ENCODE peak calls at places on chromosomes 7 and 10, in nine cellular contexts. One of them, this sample, is unnamed.

GRCh38 chr7:30366606-30367005 is 82.2 kb downstream of the ZNRF2 start:
- DNase-seq in Panc1: no peak
- DNase-seq in sigmoid colon: no peak
- DNase-seq in endothelial cell of umbilical vein: peak
- DNase-seq in spleen: no peak
- DNase-seq in prostate gland: no peak
- DNase-seq in suprapubic skin: no peak
- DNase-seq in SK-N-SH: no peak
- DNase-seq in HepG2: no peak
- DNase-seq in this sample: no peak

GRCh38 chr7:16491148-16491547 is 25.6 kb upstream of the SOSTDC1 start:
- DNase-seq in Panc1: no peak
- DNase-seq in sigmoid colon: no peak
- DNase-seq in endothelial cell of umbilical vein: no peak
- DNase-seq in spleen: no peak
- DNase-seq in prostate gland: no peak
- DNase-seq in suprapubic skin: no peak
- DNase-seq in SK-N-SH: no peak
- DNase-seq in HepG2: peak
- DNase-seq in this sample: no peak

GRCh38 chr7:91266067-91266930 is 2.1 kb downstream of the FZD1 start:
- DNase-seq in Panc1: no peak
- DNase-seq in sigmoid colon: peak
- DNase-seq in endothelial cell of umbilical vein: no peak
- DNase-seq in spleen: peak
- DNase-seq in prostate gland: peak
- DNase-seq in suprapubic skin: peak
- DNase-seq in SK-N-SH: peak
- DNase-seq in HepG2: no peak
- DNase-seq in this sample: peak

GRCh38 chr10:119297207-119297968 is 90.0 kb downstream of the GRK5 start:
- DNase-seq in Panc1: no peak
- DNase-seq in sigmoid colon: no peak
- DNase-seq in endothelial cell of umbilical vein: no peak
- DNase-seq in spleen: no peak
- DNase-seq in prostate gland: no peak
- DNase-seq in suprapubic skin: no peak
- DNase-seq in SK-N-SH: no peak
- DNase-seq in HepG2: no peak
- DNase-seq in this sample: no peak

GRCh38 chr10:89022734-89023133 is 32.1 kb downstream of the FAS start:
- DNase-seq in Panc1: no peak
- DNase-seq in sigmoid colon: no peak
- DNase-seq in endothelial cell of umbilical vein: no peak
- DNase-seq in spleen: no peak
- DNase-seq in prostate gland: no peak
- DNase-seq in suprapubic skin: no peak
- DNase-seq in SK-N-SH: no peak
- DNase-seq in HepG2: no peak
- DNase-seq in this sample: no peak

GRCh38 chr10:43166879-43167490 is 28.7 kb downstream of the CSGALNACT2 start:
- DNase-seq in Panc1: no peak
- DNase-seq in sigmoid colon: no peak
- DNase-seq in endothelial cell of umbilical vein: no peak
- DNase-seq in spleen: no peak
- DNase-seq in prostate gland: no peak
- DNase-seq in suprapubic skin: no peak
- DNase-seq in SK-N-SH: no peak
- DNase-seq in HepG2: no peak
- DNase-seq in this sample: no peak

GRCh38 chr10:123865350-123865749 is 26.3 kb downstream of the CPXM2 start:
- DNase-seq in Panc1: no peak
- DNase-seq in sigmoid colon: no peak
- DNase-seq in endothelial cell of umbilical vein: no peak
- DNase-seq in spleen: no peak
- DNase-seq in prostate gland: no peak
- DNase-seq in suprapubic skin: no peak
- DNase-seq in SK-N-SH: no peak
- DNase-seq in HepG2: no peak
- DNase-seq in this sample: no peak

GRCh38 chr7:105003875-105004510 is 10.0 kb upstream of the KMT2E start:
- DNase-seq in Panc1: no peak
- DNase-seq in sigmoid colon: no peak
- DNase-seq in endothelial cell of umbilical vein: no peak
- DNase-seq in spleen: no peak
- DNase-seq in prostate gland: no peak
- DNase-seq in suprapubic skin: no peak
- DNase-seq in SK-N-SH: no peak
- DNase-seq in HepG2: no peak
- DNase-seq in this sample: no peak

GRCh38 chr10:48463318-48464003 is 141.4 kb downstream of the ARHGAP22 start:
- DNase-seq in Panc1: no peak
- DNase-seq in sigmoid colon: no peak
- DNase-seq in endothelial cell of umbilical vein: no peak
- DNase-seq in spleen: peak
- DNase-seq in prostate gland: no peak
- DNase-seq in suprapubic skin: peak
- DNase-seq in SK-N-SH: peak
- DNase-seq in HepG2: no peak
- DNase-seq in this sample: no peak

GRCh38 chr10:33381391-33381790 is 46.9 kb upstream of the NRP1 start:
- DNase-seq in Panc1: no peak
- DNase-seq in sigmoid colon: no peak
- DNase-seq in endothelial cell of umbilical vein: no peak
- DNase-seq in spleen: no peak
- DNase-seq in prostate gland: no peak
- DNase-seq in suprapubic skin: no peak
- DNase-seq in SK-N-SH: no peak
- DNase-seq in HepG2: no peak
- DNase-seq in this sample: no peak

GRCh38 chr10:11209810-11210141 is 192.1 kb downstream of the CELF2 start:
- DNase-seq in Panc1: no peak
- DNase-seq in sigmoid colon: no peak
- DNase-seq in endothelial cell of umbilical vein: peak
- DNase-seq in spleen: no peak
- DNase-seq in prostate gland: no peak
- DNase-seq in suprapubic skin: no peak
- DNase-seq in SK-N-SH: no peak
- DNase-seq in HepG2: no peak
- DNase-seq in this sample: no peak

GRCh38 chr7:36278767-36279171 is 110.9 kb upstream of the ANLN start:
- DNase-seq in Panc1: no peak
- DNase-seq in sigmoid colon: peak
- DNase-seq in endothelial cell of umbilical vein: no peak
- DNase-seq in spleen: no peak
- DNase-seq in prostate gland: peak
- DNase-seq in suprapubic skin: no peak
- DNase-seq in SK-N-SH: peak
- DNase-seq in HepG2: no peak
- DNase-seq in this sample: peak

GRCh38 chr10:77504870-77505257 is 132.7 kb downstream of the KCNMA1 start:
- DNase-seq in Panc1: peak
- DNase-seq in sigmoid colon: no peak
- DNase-seq in endothelial cell of umbilical vein: no peak
- DNase-seq in spleen: no peak
- DNase-seq in prostate gland: no peak
- DNase-seq in suprapubic skin: no peak
- DNase-seq in SK-N-SH: no peak
- DNase-seq in HepG2: no peak
- DNase-seq in this sample: no peak

GRCh38 chr7:121288894-121289293 is 39.9 kb upstream of the WNT16 start:
- DNase-seq in Panc1: no peak
- DNase-seq in sigmoid colon: no peak
- DNase-seq in endothelial cell of umbilical vein: no peak
- DNase-seq in spleen: no peak
- DNase-seq in prostate gland: no peak
- DNase-seq in suprapubic skin: no peak
- DNase-seq in SK-N-SH: no peak
- DNase-seq in HepG2: no peak
- DNase-seq in this sample: no peak

GRCh38 chr7:57328457-57328856 is 121.5 kb upstream of the ZNF716 start:
- DNase-seq in Panc1: no peak
- DNase-seq in sigmoid colon: no peak
- DNase-seq in endothelial cell of umbilical vein: no peak
- DNase-seq in spleen: no peak
- DNase-seq in prostate gland: no peak
- DNase-seq in suprapubic skin: no peak
- DNase-seq in SK-N-SH: no peak
- DNase-seq in HepG2: no peak
- DNase-seq in this sample: no peak

GRCh38 chr10:84138478-84139125 is 707 bp upstream of the GHITM start:
- DNase-seq in Panc1: peak
- DNase-seq in sigmoid colon: no peak
- DNase-seq in endothelial cell of umbilical vein: no peak
- DNase-seq in spleen: peak
- DNase-seq in prostate gland: no peak
- DNase-seq in suprapubic skin: no peak
- DNase-seq in SK-N-SH: peak
- DNase-seq in HepG2: no peak
- DNase-seq in this sample: peak

GRCh38 chr10:97612386-97612785 is 20.9 kb downstream of the MORN4 start:
- DNase-seq in Panc1: no peak
- DNase-seq in sigmoid colon: no peak
- DNase-seq in endothelial cell of umbilical vein: peak
- DNase-seq in spleen: no peak
- DNase-seq in prostate gland: peak
- DNase-seq in suprapubic skin: no peak
- DNase-seq in SK-N-SH: peak
- DNase-seq in HepG2: peak
- DNase-seq in this sample: peak

GRCh38 chr10:7350541-7351195 is 60.2 kb downstream of the SFMBT2 start:
- DNase-seq in Panc1: no peak
- DNase-seq in sigmoid colon: no peak
- DNase-seq in endothelial cell of umbilical vein: no peak
- DNase-seq in spleen: no peak
- DNase-seq in prostate gland: no peak
- DNase-seq in suprapubic skin: no peak
- DNase-seq in SK-N-SH: no peak
- DNase-seq in HepG2: no peak
- DNase-seq in this sample: no peak

DNA sequence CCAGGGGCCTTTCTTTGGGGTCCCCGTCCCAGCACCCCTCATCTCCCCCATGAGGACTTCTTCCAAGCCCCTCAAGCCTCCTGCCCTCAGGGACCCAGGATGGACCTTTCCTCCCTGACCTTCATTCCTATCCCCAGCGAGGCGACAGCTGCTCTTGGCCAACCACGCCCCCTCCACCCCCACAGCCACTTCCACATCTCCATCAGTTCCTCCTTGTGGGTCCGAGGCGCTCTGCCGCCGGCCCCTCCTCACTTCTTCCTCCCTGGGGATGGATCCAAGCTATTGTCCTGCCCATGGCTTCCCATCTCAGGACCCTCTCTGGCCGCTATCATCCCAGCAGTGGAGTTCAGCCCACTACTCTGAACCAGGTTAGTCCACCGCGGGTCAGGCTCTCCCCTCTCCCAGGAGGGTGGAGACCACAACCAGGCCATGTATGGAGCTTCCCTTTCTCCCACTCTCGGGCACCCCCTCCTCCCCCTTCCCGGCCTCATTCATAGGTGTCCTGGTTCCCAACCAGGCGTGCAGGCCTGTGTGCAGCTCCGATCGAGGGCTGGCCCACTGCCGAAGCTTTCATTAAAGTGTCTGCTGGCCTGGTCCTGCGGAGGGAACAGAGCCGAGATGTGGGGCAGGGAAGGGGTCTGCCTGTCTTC is 1.7 kb upstream of the SH2B2 start:
- DNase-seq in Panc1: no peak
- DNase-seq in sigmoid colon: peak
- DNase-seq in endothelial cell of umbilical vein: no peak
- DNase-seq in spleen: peak
- DNase-seq in prostate gland: no peak
- DNase-seq in suprapubic skin: peak
- DNase-seq in SK-N-SH: peak
- DNase-seq in HepG2: no peak
- DNase-seq in this sample: no peak
- TF ChIP-seq POLR2AphosphoS5 in Panc1: no peak
- TF ChIP-seq POLR2AphosphoS5 in sigmoid colon: no peak
- TF ChIP-seq POLR2AphosphoS5 in endothelial cell of umbilical vein: no peak
- TF ChIP-seq POLR2AphosphoS5 in spleen: peak
- TF ChIP-seq POLR2AphosphoS5 in prostate gland: no peak
- TF ChIP-seq POLR2AphosphoS5 in suprapubic skin: no peak
- TF ChIP-seq POLR2AphosphoS5 in SK-N-SH: no peak
- TF ChIP-seq POLR2AphosphoS5 in HepG2: no peak
- TF ChIP-seq POLR2AphosphoS5 in this sample: no peak

GRCh38 chr7:81236560-81236959 is 317.7 kb upstream of the SEMA3C start:
- DNase-seq in Panc1: no peak
- DNase-seq in sigmoid colon: no peak
- DNase-seq in endothelial cell of umbilical vein: no peak
- DNase-seq in spleen: no peak
- DNase-seq in prostate gland: no peak
- DNase-seq in suprapubic skin: no peak
- DNase-seq in SK-N-SH: no peak
- DNase-seq in HepG2: no peak
- DNase-seq in this sample: no peak
- TF ChIP-seq POLR2AphosphoS5 in Panc1: no peak
- TF ChIP-seq POLR2AphosphoS5 in sigmoid colon: no peak
- TF ChIP-seq POLR2AphosphoS5 in endothelial cell of umbilical vein: no peak
- TF ChIP-seq POLR2AphosphoS5 in spleen: no peak
- TF ChIP-seq POLR2AphosphoS5 in prostate gland: no peak
- TF ChIP-seq POLR2AphosphoS5 in suprapubic skin: no peak
- TF ChIP-seq POLR2AphosphoS5 in SK-N-SH: no peak
- TF ChIP-seq POLR2AphosphoS5 in HepG2: no peak
- TF ChIP-seq POLR2AphosphoS5 in this sample: no peak

GRCh38 chr7:156609010-156609877 is 31.3 kb upstream of the RNF32 start:
- DNase-seq in Panc1: no peak
- DNase-seq in sigmoid colon: no peak
- DNase-seq in endothelial cell of umbilical vein: peak
- DNase-seq in spleen: no peak
- DNase-seq in prostate gland: no peak
- DNase-seq in suprapubic skin: no peak
- DNase-seq in SK-N-SH: no peak
- DNase-seq in HepG2: peak
- DNase-seq in this sample: no peak
- TF ChIP-seq POLR2AphosphoS5 in Panc1: no peak
- TF ChIP-seq POLR2AphosphoS5 in sigmoid colon: no peak
- TF ChIP-seq POLR2AphosphoS5 in endothelial cell of umbilical vein: no peak
- TF ChIP-seq POLR2AphosphoS5 in spleen: peak
- TF ChIP-seq POLR2AphosphoS5 in prostate gland: no peak
- TF ChIP-seq POLR2AphosphoS5 in suprapubic skin: no peak
- TF ChIP-seq POLR2AphosphoS5 in SK-N-SH: no peak
- TF ChIP-seq POLR2AphosphoS5 in HepG2: peak
- TF ChIP-seq POLR2AphosphoS5 in this sample: no peak

GRCh38 chr7:119949053-119949452 is 323.9 kb upstream of the KCND2 start:
- DNase-seq in Panc1: no peak
- DNase-seq in sigmoid colon: no peak
- DNase-seq in endothelial cell of umbilical vein: no peak
- DNase-seq in spleen: peak
- DNase-seq in prostate gland: no peak
- DNase-seq in suprapubic skin: no peak
- DNase-seq in SK-N-SH: no peak
- DNase-seq in HepG2: no peak
- DNase-seq in this sample: no peak
- TF ChIP-seq POLR2AphosphoS5 in Panc1: no peak
- TF ChIP-seq POLR2AphosphoS5 in sigmoid colon: no peak
- TF ChIP-seq POLR2AphosphoS5 in endothelial cell of umbilical vein: no peak
- TF ChIP-seq POLR2AphosphoS5 in spleen: no peak
- TF ChIP-seq POLR2AphosphoS5 in prostate gland: no peak
- TF ChIP-seq POLR2AphosphoS5 in suprapubic skin: no peak
- TF ChIP-seq POLR2AphosphoS5 in SK-N-SH: no peak
- TF ChIP-seq POLR2AphosphoS5 in HepG2: no peak
- TF ChIP-seq POLR2AphosphoS5 in this sample: no peak

This sample was measured in GM23338.